ENCODE peak calls at places on chromosomes 7 and 10, in six cellular contexts. Y is AG09319; F is Calu3; D is activated CD8-positive, alpha-beta T cell treated with anti-CD3 and anti-CD28 coated beads for 36 hours; I is GM10248; J is right atrium auricular region. Z is an unnamed sample.

GRCh38 chr7:28678421-28678965 is 266.2 kb downstream of the CREB5 start:
- DNase-seq in D (no peak), F (no peak), I (no peak), Y (no peak), J (no peak), Z (no peak)

GRCh38 chr10:6151087-6151977 is 51.4 kb upstream of the PFKFB3 start:
- DNase-seq in D (peak; percentile 70), I (peak; percentile 78), J (peak; percentile 74), Y (no peak), F (peak; percentile 38), Z (peak; percentile 80)

GRCh38 chr7:107971613-107972012 is 31.3 kb downstream of the LAMB1 start:
- DNase-seq in J (peak; percentile 73), D (no peak), F (no peak), I (no peak), Y (no peak), Z (no peak)

GRCh38 chr7:91325731-91326130 is 61.5 kb downstream of the FZD1 start:
- DNase-seq in D (no peak), Y (no peak), J (no peak), I (no peak), F (no peak), Z (no peak)

GRCh38 chr7:27193335-27194001 is 6.4 kb downstream of the HOXA13 start:
- DNase-seq in D (no peak), F (no peak), J (no peak), Y (no peak), I (no peak), Z (no peak)

GRCh38 chr10:99667108-99667751 is 7.9 kb downstream of the ENTPD7 start:
- DNase-seq in D (no peak), Y (no peak), F (no peak), J (no peak), I (no peak), Z (no peak)

GRCh38 chr10:53463539-53463938 is 691.0 kb upstream of the MBL2 start:
- DNase-seq in F (no peak), I (no peak), D (no peak), Y (no peak), J (no peak), Z (no peak)

GRCh38 chr7:108000875-108001758 is 1.8 kb downstream of the LAMB1 start:
- DNase-seq in I (no peak), J (no peak), D (peak; percentile 5), F (no peak), Y (no peak), Z (no peak)

GRCh38 chr10:126062132-126063032 is 166.0 kb downstream of the FANK1 start:
- DNase-seq in J (peak; percentile 97), Y (peak; percentile 90), F (peak; percentile 74), D (no peak), I (no peak), Z (no peak)

GRCh38 chr10:123133511-123133910 is 2.3 kb upstream of the HMX3 start:
- DNase-seq in I (no peak), J (no peak), Y (no peak), D (no peak), F (no peak), Z (no peak)

GRCh38 chr7:103710247-103710646 is 264.2 kb upstream of the SLC26A5 start:
- DNase-seq in J (no peak), F (no peak), I (no peak), D (no peak), Y (no peak), Z (no peak)

GRCh38 chr7:17369686-17370426 is 71.4 kb downstream of the AHR start:
- DNase-seq in I (no peak), J (no peak), D (no peak), Y (peak; percentile 91), F (peak; percentile 69), Z (no peak)

GRCh38 chr10:78541528-78542470 is 508.1 kb downstream of the RPS24 start:
- DNase-seq in I (no peak), D (peak; percentile 24), F (no peak), Y (no peak), J (no peak), Z (no peak)

GRCh38 chr7:112987171-112987570 is 99.5 kb downstream of the GPR85 start:
- DNase-seq in D (no peak), Y (no peak), I (no peak), F (no peak), J (no peak), Z (no peak)

GRCh38 chr7:23470290-23471089 is at the start of gene IGF2BP3:
- DNase-seq in F (peak; percentile 97), J (no peak), Y (peak; percentile 61), D (peak; percentile 48), I (peak; percentile 71), Z (peak; percentile 88)

GRCh38 chr10:76937056-76937665 is 700.4 kb downstream of the KCNMA1 start:
- DNase-seq in J (no peak), I (no peak), F (no peak), D (no peak), Y (no peak), Z (no peak)

GRCh38 chr10:60978287-60979115 is 34.5 kb upstream of the RHOBTB1 start:
- DNase-seq in Y (no peak), D (no peak), J (no peak), I (no peak), F (peak; percentile 56), Z (no peak)

GRCh38 chr7:135845415-135846075 is 96.9 kb upstream of the FAM180A start:
- DNase-seq in J (no peak), Y (no peak), F (no peak), I (no peak), D (no peak), Z (no peak)

GRCh38 chr10:98886686-98887085 is 349.0 kb downstream of the HPSE2 start:
- DNase-seq in Y (no peak), D (no peak), I (no peak), J (no peak), F (no peak), Z (no peak)

GRCh38 chr10:33212061-33212748 is 122.3 kb downstream of the NRP1 start:
- DNase-seq in Y (no peak), D (no peak), I (no peak), J (no peak), F (no peak), Z (no peak)

GRCh38 chr10:56116684-56117083 is 244.4 kb downstream of the ZWINT start:
- DNase-seq in F (no peak), J (no peak), I (no peak), Y (no peak), D (no peak), Z (no peak)

GRCh38 chr7:122311719-122312118 is 7.2 kb upstream of the FEZF1 start:
- DNase-seq in Y (no peak), I (no peak), J (no peak), D (no peak), F (no peak), Z (no peak)

GRCh38 chr10:63467833-63468232 is 2.1 kb upstream of the JMJD1C start:
- DNase-seq in Y (no peak), I (no peak), J (no peak), D (no peak), F (no peak), Z (no peak)

GRCh38 chr7:136026209-136026608 is 49.0 kb upstream of the MTPN start:
- DNase-seq in Y (no peak), D (no peak), F (no peak), I (no peak), J (no peak), Z (no peak)

GRCh38 chr10:62038609-62039190 is 137.2 kb downstream of the ARID5B start:
- DNase-seq in J (peak; percentile 77), Y (no peak), F (peak; percentile 81), D (peak; percentile 87), I (peak; percentile 63), Z (peak; percentile 51)

GRCh38 chr7:28613262-28613661 is 200.9 kb downstream of the CREB5 start:
- DNase-seq in D (no peak), I (no peak), J (no peak), Y (no peak), F (no peak), Z (no peak)

GRCh38 chr10:26738354-26738753 is 40.9 kb downstream of the PDSS1 start:
- DNase-seq in D (no peak), I (no peak), J (no peak), Y (no peak), F (no peak), Z (no peak)

DNA sequence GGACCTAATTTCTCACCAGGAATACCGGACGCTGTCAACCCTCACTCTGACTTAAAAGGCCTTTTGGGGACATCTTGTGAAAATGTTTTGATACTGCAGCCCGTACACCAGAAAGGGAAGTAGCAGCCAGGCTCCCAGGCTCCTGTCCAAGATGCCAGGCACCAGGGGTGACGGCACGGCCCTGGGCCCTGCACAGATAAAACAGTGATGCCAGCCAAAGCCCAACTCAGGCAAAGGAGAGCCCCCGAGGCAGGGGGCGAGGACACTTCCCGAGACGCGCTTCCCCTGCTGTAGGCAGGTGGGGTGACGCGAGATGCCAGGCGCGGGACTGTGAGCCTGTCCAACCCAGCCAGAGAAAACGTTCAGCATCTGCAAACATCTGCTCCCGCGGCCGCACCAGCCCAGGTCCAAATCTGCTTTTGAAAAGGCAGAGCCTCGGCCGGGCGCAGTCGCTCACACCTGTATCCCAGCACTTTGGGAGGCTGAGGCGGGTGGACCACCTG is 15.7 kb downstream of the ZFAND2A start:
- DNase-seq in F (no peak), D (no peak), J (no peak), I (peak; percentile 52), Y (no peak), Z (peak; percentile 65)
- TF ChIP-seq CTCF in F (no peak), D (no peak), J (peak; percentile 26), I (peak; percentile 58), Y (peak; percentile 27), Z (peak; percentile 23)

GRCh38 chr7:42097756-42098155 is 139.3 kb downstream of the GLI3 start:
- DNase-seq in D (no peak), Y (peak; percentile 39), F (no peak), I (no peak), J (no peak), Z (no peak)
- TF ChIP-seq CTCF in D (no peak), Y (peak; percentile 10), F (no peak), I (no peak), J (no peak), Z (no peak)

GRCh38 chr7:154744226-154744860 is 258.6 kb downstream of the PAXIP1 start:
- DNase-seq in I (peak; percentile 69), J (no peak), D (peak; percentile 46), F (peak; percentile 25), Y (no peak), Z (peak; percentile 75)
- TF ChIP-seq CTCF in I (peak; percentile 72), J (peak; percentile 40), D (peak; percentile 81), F (peak; percentile 50), Y (no peak), Z (peak; percentile 65)

GRCh38 chr7:13852281-13852968 is 137.0 kb downstream of the ETV1 start:
- DNase-seq in I (no peak), Y (no peak), J (no peak), F (no peak), D (no peak), Z (no peak)

GRCh38 chr7:13851756-13852155 is 137.7 kb downstream of the ETV1 start:
- DNase-seq in J (no peak), Y (no peak), D (no peak), F (no peak), I (no peak), Z (no peak)

GRCh38 chr7:13848576-13849527 is 140.6 kb downstream of the ETV1 start:
- DNase-seq in J (no peak), Y (peak; percentile 88), I (no peak), D (no peak), F (no peak), Z (no peak)

GRCh38 chr7:13850185-13850752 is 139.2 kb downstream of the ETV1 start:
- DNase-seq in D (peak; percentile 70), J (no peak), F (peak; percentile 64), Y (peak; percentile 98), I (peak; percentile 26), Z (peak; percentile 21)

DNA sequence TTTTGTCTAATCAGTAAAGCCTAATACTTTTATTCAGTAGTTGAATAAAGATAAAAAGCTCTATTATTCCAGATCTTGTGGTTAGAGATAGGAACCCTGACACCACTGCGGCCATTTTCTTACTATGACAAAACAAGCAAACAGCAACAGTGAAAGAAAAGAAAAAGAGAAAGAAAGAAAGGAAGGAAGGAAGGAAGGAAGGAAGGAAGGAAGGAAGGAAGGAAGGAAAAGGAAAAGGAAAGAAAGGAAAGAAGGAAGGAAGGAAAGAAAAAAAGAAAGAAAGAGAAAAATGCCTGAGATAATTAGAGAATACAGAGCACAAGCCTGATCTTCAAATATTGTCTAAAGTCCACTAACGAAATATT is 140.0 kb downstream of the ETV1 start:
- DNase-seq in J (no peak), Y (no peak), I (no peak), F (no peak), D (no peak), Z (no peak)
- TF ChIP-seq CTCF in J (no peak), Y (no peak), I (no peak), F (no peak), D (no peak), Z (no peak)

Z was measured in GM20000.